ENCODE peak calls at places on chromosomes 7 and 10, in six cellular contexts. K is omental fat pad, L is H9, A is colonic mucosa, S is ovary, Q is cardiac muscle cell. B is an unnamed sample.

GRCh38 chr7:88015309-88015708 is 81.3 kb downstream of the ADAM22 start:
- DNase-seq in K (no peak), L (no peak), A (no peak), S (no peak), Q (no peak), B (no peak)

GRCh38 chr10:124906551-124907001 is 35.3 kb upstream of the ZRANB1 start:
- DNase-seq in K (no peak), Q (no peak), L (no peak), A (no peak), S (no peak), B (peak; percentile 79)

GRCh38 chr7:77419102-77419501 is 3.0 kb upstream of the GSAP start:
- DNase-seq in K (no peak), S (no peak), A (no peak), Q (no peak), L (no peak), B (no peak)

GRCh38 chr7:138239244-138239643 is 163.0 kb downstream of the AKR1D1 start:
- DNase-seq in A (no peak), Q (no peak), L (no peak), K (no peak), S (no peak), B (no peak)

GRCh38 chr7:50920031-50920635 is 137.4 kb upstream of the GRB10 start:
- DNase-seq in K (no peak), Q (no peak), L (no peak), S (no peak), A (no peak), B (no peak)

GRCh38 chr10:12045610-12046009 is 3.0 kb upstream of the UPF2 start:
- DNase-seq in S (no peak), A (no peak), L (no peak), K (no peak), Q (no peak), B (no peak)

GRCh38 chr10:73576178-73576889 is 14.8 kb downstream of the USP54 start:
- DNase-seq in Q (no peak), L (no peak), A (no peak), S (peak; percentile 74), K (no peak), B (peak; percentile 79)

GRCh38 chr7:111736475-111736874 is 174.2 kb upstream of the IMMP2L start:
- DNase-seq in A (no peak), S (no peak), K (no peak), L (no peak), Q (no peak), B (no peak)

GRCh38 chr10:50653142-50653541 is 29.4 kb upstream of the SGMS1 start:
- DNase-seq in K (no peak), Q (peak; percentile 6), S (peak; percentile 33), A (no peak), L (no peak), B (peak; percentile 8)

GRCh38 chr10:17599089-17599488 is 18.1 kb downstream of the HACD1 start:
- DNase-seq in A (no peak), K (no peak), L (no peak), S (no peak), Q (peak; percentile 18), B (peak; percentile 39)

GRCh38 chr7:30135551-30136271 is 925 bp downstream of the MTURN start:
- DNase-seq in S (peak; percentile 68), A (peak; percentile 72), Q (peak; percentile 56), K (no peak), L (no peak), B (no peak)

GRCh38 chr7:10181996-10182395 is 791.7 kb upstream of the PHF14 start:
- DNase-seq in A (no peak), S (no peak), K (no peak), Q (no peak), L (no peak), B (no peak)

GRCh38 chr7:90033850-90034249 is 120.4 kb upstream of the STEAP1 start:
- DNase-seq in Q (no peak), L (no peak), K (no peak), S (no peak), A (no peak), B (no peak)

GRCh38 chr7:80159802-80160201 is 25.2 kb downstream of the GNAI1 start:
- DNase-seq in A (no peak), K (no peak), Q (no peak), S (no peak), L (no peak), B (no peak)

GRCh38 chr7:5532520-5533335 is 109.1 kb upstream of the TNRC18 start:
- DNase-seq in K (peak; percentile 28), Q (peak; percentile 45), L (peak; percentile 72), S (peak; percentile 60), A (peak; percentile 93), B (no peak)

GRCh38 chr10:115941247-115941840 is 331.7 kb downstream of the GFRA1 start:
- DNase-seq in K (no peak), L (no peak), A (no peak), S (no peak), Q (no peak), B (no peak)

GRCh38 chr10:110681023-110681681 is 37.0 kb downstream of the RBM20 start:
- DNase-seq in S (no peak), L (peak; percentile 79), Q (peak; percentile 87), A (peak; percentile 23), K (no peak), B (no peak)

GRCh38 chr10:131777162-131777561 is 123.6 kb upstream of the PPP2R2D start:
- DNase-seq in S (no peak), K (no peak), L (no peak), Q (no peak), A (no peak), B (no peak)

GRCh38 chr10:74983383-74983782 is 128.1 kb upstream of the SAMD8 start:
- DNase-seq in S (no peak), A (no peak), Q (no peak), L (no peak), K (no peak), B (no peak)

GRCh38 chr10:74977913-74978847 is 133.3 kb upstream of the SAMD8 start:
- DNase-seq in A (no peak), L (no peak), Q (no peak), K (no peak), S (no peak), B (no peak)

GRCh38 chr10:74977072-74977471 is 134.4 kb upstream of the SAMD8 start:
- DNase-seq in L (no peak), K (no peak), A (no peak), S (no peak), Q (no peak), B (no peak)

GRCh38 chr10:74982634-74982982 is 128.8 kb upstream of the SAMD8 start:
- DNase-seq in Q (no peak), A (no peak), S (no peak), L (no peak), K (no peak), B (no peak)

DNA sequence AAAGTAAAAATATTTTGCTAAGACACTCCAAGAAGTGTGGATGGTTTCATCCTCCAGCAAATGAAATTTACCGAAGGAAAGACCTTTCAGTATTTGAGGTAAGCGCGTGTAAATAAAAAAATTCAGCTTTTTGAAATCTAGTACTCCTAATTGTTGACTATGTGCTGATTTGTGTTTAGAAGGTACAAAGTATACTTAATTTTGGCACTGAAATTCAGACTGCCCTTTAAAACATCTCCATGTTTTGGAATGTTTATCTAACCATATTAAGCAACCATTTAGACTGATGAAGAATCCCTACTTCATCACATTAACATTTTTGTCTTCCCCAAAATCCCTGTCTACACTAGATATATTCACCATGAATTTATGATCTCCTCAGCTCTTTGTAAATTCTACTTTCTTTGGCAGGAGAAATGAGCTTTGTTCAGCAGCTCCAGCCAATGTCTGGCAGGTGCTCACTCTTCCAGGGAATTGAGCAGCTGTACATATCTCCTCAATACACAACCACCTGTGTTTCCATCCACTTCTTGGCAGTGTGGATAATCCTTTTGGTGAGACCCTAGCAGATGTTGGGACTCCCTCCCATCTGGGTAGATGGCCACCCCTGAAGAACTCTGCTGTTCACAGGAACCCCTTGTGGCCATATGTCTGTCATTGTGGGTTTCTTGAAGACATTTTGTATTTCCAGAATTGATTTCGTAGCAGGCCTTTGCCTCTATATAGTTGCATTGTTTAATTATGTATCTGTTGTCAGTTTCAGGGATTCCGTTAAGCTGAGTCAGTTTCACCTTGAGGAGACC is 129.4 kb upstream of the SAMD8 start:
- DNase-seq in L (no peak), A (no peak), K (no peak), S (no peak), Q (no peak), B (no peak)
- TF ChIP-seq CTCF in L (no peak), A (no peak), K (no peak), S (no peak), Q (no peak), B (no peak)

DNA sequence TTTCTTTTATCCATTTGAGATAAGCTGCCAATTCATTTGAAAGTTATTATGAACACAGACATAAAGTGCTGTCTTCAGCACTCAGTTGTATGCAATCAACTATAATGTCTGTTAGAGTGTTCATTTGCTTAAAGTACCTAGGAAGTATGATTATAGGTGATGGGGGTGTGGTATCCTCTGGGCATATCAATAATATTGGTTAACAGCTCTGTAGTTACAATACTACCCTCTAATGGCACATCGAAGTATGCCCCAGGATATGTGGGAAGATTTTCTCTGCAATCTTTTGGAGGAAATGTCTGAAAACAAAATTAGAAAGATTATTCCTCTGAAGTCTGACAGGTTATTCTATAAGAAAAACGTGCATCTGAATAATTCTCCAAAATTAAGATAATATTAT is 429.7 kb downstream of the ARL4A start:
- DNase-seq in K (no peak), A (no peak), L (no peak), S (no peak), Q (no peak), B (no peak)
- TF ChIP-seq CTCF in K (no peak), A (peak; percentile 31), L (peak; percentile 69), S (no peak), Q (peak; percentile 50), B (peak; percentile 55)

DNA sequence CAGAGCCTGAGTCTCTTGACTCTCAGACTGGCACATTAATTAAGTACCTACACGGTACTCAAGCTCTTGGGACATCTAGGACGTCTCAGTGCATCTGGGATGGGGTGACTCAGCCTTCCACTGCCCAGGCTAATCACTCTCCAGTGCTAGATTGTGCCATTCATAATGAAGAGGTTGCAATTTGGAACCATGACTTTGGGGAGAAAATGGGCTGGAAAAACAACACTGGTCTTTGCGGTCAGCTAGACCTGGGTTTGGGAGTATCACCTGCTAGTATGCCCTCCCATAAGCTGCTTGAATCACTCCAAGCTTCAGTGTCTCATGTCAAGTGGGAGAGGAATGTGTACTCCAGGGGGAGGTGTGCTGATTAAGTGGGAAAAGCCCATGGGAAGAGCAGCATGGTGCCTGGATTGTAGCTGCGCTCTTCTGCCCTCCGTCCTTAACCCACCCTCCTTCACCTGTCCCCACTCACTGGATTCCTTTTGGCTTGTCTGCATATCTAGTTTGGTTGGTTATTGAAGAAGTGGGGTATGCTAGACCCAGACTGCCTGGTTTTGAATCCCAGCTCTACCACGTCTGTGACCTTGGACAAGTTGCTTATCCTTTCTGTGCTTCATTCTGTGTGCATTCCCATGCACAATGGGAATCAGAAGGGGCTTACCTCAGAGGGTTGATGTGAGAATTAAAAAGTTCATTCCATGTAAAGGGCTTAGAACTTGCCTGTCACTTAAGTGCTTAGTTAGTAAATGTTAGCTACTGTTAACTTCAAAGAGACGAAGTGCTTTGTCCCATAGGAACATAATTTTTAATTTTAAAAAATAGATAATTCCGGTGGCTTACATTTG is 3.8 kb downstream of the NFE2L3 start:
- DNase-seq in L (peak; percentile 39), A (no peak), S (no peak), Q (no peak), K (no peak), B (peak; percentile 24)
- TF ChIP-seq CTCF in L (no peak), A (no peak), S (no peak), Q (peak; percentile 6), K (no peak), B (no peak)

DNA sequence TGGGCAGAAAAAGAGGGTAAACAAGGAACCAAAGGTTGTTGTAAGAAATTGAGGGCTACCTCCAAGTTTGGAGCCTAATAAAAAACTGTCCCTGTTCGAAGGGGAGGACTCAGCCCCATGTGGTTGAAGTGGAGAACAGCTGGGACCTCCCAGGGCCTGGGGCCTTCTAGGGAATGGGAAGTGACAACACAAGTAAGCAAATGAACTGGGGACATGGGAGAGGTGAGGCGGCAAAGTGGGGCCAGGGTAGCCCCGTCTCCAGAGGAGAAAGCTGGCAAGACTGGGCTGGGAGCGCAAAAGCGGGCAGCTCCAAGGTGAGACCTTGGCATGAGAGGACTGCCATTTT is 198.1 kb downstream of the ZNF438 start:
- DNase-seq in Q (no peak), K (no peak), L (no peak), S (no peak), A (no peak), B (no peak)
- TF ChIP-seq CTCF in Q (peak; percentile 30), K (no peak), L (no peak), S (no peak), A (no peak), B (no peak)

B was measured in astrocyte of the cerebellum.